ENCODE peak calls at places on chromosome 22, in five cellular contexts. Q is ovary, T is GM10248, J is cardiac muscle cell, L is lower lobe of right lung. X is an unnamed sample.

GRCh38 chr22:31509041-31509440 is 12.7 kb downstream of the SFI1 start:
- DNase-seq in Q (no peak), T (no peak), J (no peak), L (no peak), X (no peak)

GRCh38 chr22:48948575-48949170 is 879.0 kb downstream of the BRD1 start:
- DNase-seq in Q (no peak), T (no peak), J (no peak), L (no peak), X (no peak)

GRCh38 chr22:49140921-49141680 is 686.6 kb downstream of the BRD1 start:
- DNase-seq in Q (no peak), T (no peak), J (no peak), L (peak), X (no peak)

GRCh38 chr22:17228725-17229126 is 9.5 kb upstream of the ADA2 start:
- DNase-seq in Q (no peak), T (no peak), J (no peak), L (peak), X (no peak)

GRCh38 chr22:32037236-32037635 is 5.8 kb upstream of the SLC5A1 start:
- DNase-seq in Q (no peak), T (no peak), J (no peak), L (no peak), X (no peak)

GRCh38 chr22:17501679-17502285 is 61.5 kb upstream of the SLC25A18 start:
- DNase-seq in Q (no peak), T (peak), J (peak), L (no peak), X (peak)

GRCh38 chr22:23500508-23501208 is 79.4 kb downstream of the IGLL1 start:
- DNase-seq in Q (peak), T (no peak), J (no peak), L (peak), X (no peak)

GRCh38 chr22:48628891-48629559 is 1198.6 kb downstream of the BRD1 start:
- DNase-seq in Q (no peak), T (no peak), J (no peak), L (no peak), X (no peak)

GRCh38 chr22:45504703-45505341 is 2.1 kb downstream of the FBLN1 start:
- DNase-seq in Q (peak), T (no peak), J (peak), L (no peak), X (peak)

GRCh38 chr22:49099496-49100124 is 728.1 kb downstream of the BRD1 start:
- DNase-seq in Q (no peak), T (no peak), J (no peak), L (no peak), X (no peak)

GRCh38 chr22:48493733-48494132 is 1333.9 kb downstream of the BRD1 start:
- DNase-seq in Q (peak), T (no peak), J (no peak), L (no peak), X (no peak)

GRCh38 chr22:50469377-50470305 is 5.2 kb downstream of the SBF1 start:
- DNase-seq in Q (no peak), T (peak), J (peak), L (peak), X (no peak)
- TF ChIP-seq CTCF in Q (no peak), T (no peak), J (no peak), L (no peak), X (no peak)

DNA sequence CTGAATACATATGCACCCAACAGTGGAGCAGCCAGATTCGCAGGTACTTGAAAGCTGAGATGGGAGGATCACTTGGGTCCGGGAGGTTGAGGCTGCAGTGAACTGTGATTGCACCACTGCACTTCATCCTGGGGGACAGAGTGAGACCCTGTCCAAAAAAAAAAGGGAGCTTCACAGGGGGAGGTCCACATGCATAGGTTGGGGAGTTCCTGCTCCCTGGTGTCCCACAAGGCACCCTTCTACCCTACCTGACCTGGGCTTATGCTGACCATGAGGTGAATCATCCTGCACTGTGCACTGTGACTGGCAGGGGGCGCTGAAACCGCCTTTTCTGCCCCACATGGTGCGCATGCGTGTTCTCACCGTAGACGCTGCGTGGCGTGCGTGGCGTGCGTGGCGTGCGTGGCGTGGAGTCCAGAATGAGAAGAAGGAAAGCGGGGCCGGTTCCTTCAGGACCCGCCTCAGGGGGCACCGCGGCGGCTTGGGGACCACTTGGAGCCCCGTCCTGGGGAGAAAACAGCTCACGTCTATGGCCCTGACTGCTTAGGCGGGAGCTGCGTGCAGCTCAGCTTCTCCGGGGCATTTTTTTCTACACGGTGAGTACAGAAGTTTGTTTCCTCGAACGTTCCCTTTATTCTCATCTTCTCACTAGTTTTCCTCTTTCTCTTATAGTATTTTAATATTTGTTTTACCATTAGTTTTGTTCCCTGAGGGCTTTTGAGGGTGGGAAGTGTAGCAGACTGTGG is 116.6 kb upstream of the GRK3 start:
- DNase-seq in Q (peak), T (peak), J (peak), L (peak), X (peak)
- TF ChIP-seq CTCF in Q (peak), T (peak), J (peak), L (peak), X (peak)

DNA sequence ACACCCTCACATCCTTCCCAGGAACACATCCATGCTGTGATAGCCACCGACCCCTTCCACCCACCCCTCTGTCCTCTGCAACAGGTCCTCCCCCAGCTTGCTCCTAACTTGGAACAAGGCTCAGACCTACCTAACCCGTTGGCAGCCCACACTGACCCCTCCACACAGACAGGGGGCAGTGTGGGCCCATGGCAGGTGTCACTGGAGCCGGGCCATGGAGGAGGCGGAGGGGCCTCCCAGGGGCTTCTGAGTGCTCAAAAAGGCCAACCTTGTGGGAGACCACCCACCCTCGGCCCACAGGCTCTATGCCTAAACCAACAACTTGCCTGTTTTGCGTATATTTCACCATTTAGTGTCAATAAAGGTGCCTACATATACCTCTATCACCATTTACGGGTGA is 57.0 kb downstream of the CERK start:
- DNase-seq in Q (no peak), T (peak), J (no peak), L (no peak), X (peak)
- TF ChIP-seq CTCF in Q (no peak), T (peak), J (peak), L (peak), X (peak)

DNA sequence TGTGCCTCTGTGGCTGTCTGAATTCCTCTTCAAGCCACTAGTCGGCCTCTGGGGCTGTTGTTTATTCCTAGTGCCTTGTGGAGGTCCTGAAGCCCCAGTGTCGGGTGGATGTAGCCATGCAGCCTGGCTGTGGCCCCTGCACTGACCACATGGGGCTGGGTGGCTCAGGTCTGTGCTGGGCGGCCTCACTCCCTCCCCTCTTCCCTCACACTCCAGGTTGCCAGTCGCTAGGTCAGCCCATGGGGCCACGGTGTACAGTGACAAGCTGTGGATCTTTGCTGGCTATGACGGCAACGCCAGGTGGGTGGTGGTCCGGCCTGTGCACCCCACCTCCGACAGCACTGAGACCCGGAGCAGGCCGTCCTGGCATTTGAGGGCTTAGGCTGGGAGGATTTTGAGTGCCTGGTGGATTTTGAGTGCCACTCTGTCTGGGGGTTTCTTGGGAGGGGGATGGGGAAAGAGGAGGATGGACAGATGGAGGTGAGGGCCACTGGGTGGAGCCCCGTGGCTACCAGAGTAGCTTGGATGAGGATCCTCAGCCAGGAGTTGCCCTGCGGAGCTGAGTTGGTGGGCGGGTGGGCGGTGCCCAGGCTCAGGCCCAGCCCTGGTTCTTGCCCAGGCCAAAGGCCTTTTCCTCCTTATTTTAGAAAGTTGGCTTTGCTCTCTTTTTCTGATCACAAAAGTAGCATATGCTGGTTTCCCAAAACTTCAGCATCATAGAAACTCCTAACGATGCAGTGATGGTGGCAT is 6.7 kb downstream of the LZTR1 start:
- DNase-seq in Q (no peak), T (no peak), J (no peak), L (no peak), X (no peak)
- TF ChIP-seq CTCF in Q (no peak), T (no peak), J (no peak), L (no peak), X (no peak)

GRCh38 chr22:44357962-44358553 is 45.3 kb upstream of the SHISAL1 start:
- DNase-seq in Q (peak), T (no peak), J (peak), L (peak), X (no peak)

GRCh38 chr22:44355688-44356070 is 42.9 kb upstream of the SHISAL1 start:
- DNase-seq in Q (peak), T (no peak), J (no peak), L (peak), X (no peak)

GRCh38 chr22:44359496-44360110 is 46.9 kb upstream of the SHISAL1 start:
- DNase-seq in Q (peak), T (no peak), J (no peak), L (peak), X (no peak)

GRCh38 chr22:44358723-44359440 is 46.1 kb upstream of the SHISAL1 start:
- DNase-seq in Q (peak), T (no peak), J (no peak), L (peak), X (no peak)

DNA sequence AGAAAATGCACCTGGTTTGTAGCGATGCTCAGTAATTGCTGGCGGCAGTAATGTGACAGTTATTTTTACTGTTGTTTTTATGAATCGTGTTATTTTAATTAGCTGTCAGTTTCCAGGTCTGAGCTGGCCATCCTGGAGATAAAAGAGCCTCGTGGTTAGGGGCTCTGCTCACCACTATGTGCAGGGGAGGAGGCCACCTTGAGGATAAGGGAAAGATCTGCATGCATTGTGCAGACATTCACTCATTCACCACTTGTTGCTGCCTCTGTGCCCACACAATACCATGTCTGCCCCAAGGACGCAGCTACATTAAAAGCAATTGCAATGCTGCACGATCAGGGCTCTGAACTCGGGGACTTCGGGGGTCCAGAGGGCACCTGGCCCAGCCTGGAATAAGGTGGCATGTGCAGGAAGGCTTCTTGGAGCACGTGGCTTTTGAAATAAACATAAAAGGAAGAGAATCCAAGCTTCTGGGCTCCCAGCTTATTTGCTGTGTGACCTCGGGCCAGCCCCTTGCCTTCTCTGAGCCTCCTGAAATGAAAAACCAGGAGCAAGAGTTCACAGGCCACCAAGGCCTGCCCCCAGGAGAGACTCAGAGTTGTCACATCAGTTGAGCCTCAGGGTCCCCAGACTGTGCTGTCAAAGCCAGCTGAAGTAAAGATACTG is 44.7 kb upstream of the SHISAL1 start:
- DNase-seq in Q (peak), T (no peak), J (no peak), L (peak), X (no peak)
- TF ChIP-seq CTCF in Q (no peak), T (no peak), J (peak), L (no peak), X (no peak)

GRCh38 chr22:39679652-39680051 is 109.1 kb downstream of the CACNA1I start:
- DNase-seq in Q (no peak), T (no peak), J (no peak), L (no peak), X (no peak)
- TF ChIP-seq CTCF in Q (no peak), T (no peak), J (no peak), L (no peak), X (no peak)

DNA sequence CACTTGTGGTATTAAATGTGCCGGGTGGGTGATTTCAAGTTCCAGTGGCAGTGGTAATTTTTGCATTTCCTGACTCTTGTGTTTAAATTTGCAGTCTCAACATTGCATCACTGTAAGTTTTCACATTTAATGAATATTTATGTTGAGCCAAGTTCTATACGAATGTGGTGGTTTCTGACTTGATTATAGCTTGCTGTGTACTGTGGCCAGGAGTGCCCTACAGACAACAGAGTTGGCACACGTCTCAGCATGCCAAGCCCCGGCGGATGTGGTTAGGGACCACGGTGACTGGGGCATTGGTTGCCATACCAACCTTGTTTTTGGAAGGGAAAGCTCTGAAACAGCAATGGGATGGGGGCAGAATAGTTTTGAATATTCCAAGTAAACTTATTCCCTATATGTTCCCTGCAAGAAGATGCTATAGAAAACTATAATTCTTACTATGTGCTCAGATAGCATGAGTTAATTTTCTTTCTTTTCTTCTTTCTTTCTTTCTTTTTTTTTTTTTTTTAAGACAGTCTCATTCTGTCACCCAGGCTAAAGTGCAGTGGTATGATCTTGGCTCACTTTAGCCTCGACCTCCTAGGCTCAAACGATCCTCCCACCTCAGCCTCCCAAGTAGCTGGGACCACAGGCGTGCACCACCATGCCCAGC is 16.0 kb downstream of the ZNRF3 start:
- DNase-seq in Q (no peak), T (no peak), J (no peak), L (no peak), X (no peak)
- TF ChIP-seq CTCF in Q (no peak), T (no peak), J (no peak), L (no peak), X (no peak)

GRCh38 chr22:38461414-38462081 is 6.3 kb upstream of the KDELR3 start:
- DNase-seq in Q (peak), T (peak), J (peak), L (peak), X (peak)
- TF ChIP-seq CTCF in Q (no peak), T (no peak), J (no peak), L (no peak), X (no peak)

DNA sequence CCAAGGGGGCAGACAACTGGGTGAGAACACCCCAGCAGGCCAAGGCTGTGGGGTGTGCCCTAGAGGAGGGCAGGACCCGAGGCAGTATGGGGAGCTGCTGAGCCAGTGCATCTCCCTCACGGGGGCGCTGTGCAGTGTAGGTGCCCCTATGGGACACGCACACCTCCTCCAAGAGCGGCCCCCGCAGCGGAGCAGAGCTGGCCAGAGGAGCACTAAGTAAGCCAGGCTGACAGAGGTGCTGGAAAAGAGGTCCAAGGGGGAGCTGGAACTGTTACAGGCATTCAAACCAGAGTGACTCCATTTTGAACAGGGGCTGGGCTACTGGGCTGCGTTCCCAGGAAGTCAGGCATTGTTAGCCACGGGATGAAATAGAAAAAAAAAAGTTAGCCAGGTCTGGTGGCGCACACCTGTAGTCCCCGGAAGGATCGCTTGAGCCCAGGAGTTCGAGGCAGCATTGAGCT is 41.8 kb downstream of the TST start:
- DNase-seq in Q (peak), T (peak), J (peak), L (peak), X (peak)
- TF ChIP-seq CTCF in Q (no peak), T (peak), J (peak), L (peak), X (no peak)